ENCODE peak calls at places on chromosomes 13 and 19, in five cellular contexts. One of them, this sample, is unnamed.

GRCh38 chr19:34506026-34506370 is 24.4 kb downstream of the WTIP start:
- DNase-seq in Panc1: no peak
- DNase-seq in lower leg skin: no peak
- DNase-seq in body of pancreas: no peak
- DNase-seq in ovary: no peak
- DNase-seq in this sample: no peak

GRCh38 chr13:26899153-26899552 is 138.6 kb upstream of the GPR12 start:
- DNase-seq in lower leg skin: peak
- DNase-seq in ovary: no peak
- DNase-seq in Panc1: no peak
- DNase-seq in body of pancreas: no peak
- DNase-seq in this sample: no peak

GRCh38 chr19:35120492-35120891 is 4.9 kb downstream of the FXYD3 start:
- DNase-seq in lower leg skin: no peak
- DNase-seq in body of pancreas: peak
- DNase-seq in ovary: no peak
- DNase-seq in Panc1: no peak
- DNase-seq in this sample: no peak

GRCh38 chr19:28422791-28423650 is 789.9 kb downstream of the UQCRFS1 start:
- DNase-seq in lower leg skin: no peak
- DNase-seq in ovary: no peak
- DNase-seq in body of pancreas: no peak
- DNase-seq in Panc1: no peak
- DNase-seq in this sample: no peak

GRCh38 chr19:18287836-18288772 is 6.7 kb upstream of the JUND start:
- DNase-seq in ovary: no peak
- DNase-seq in lower leg skin: no peak
- DNase-seq in body of pancreas: no peak
- DNase-seq in Panc1: no peak
- DNase-seq in this sample: no peak

GRCh38 chr19:20863176-20863575 is 59.9 kb upstream of the ZNF85 start:
- DNase-seq in lower leg skin: no peak
- DNase-seq in Panc1: no peak
- DNase-seq in ovary: no peak
- DNase-seq in body of pancreas: peak
- DNase-seq in this sample: no peak

GRCh38 chr13:62387642-62388041 is 972.0 kb upstream of the PCDH20 start:
- DNase-seq in Panc1: no peak
- DNase-seq in lower leg skin: no peak
- DNase-seq in body of pancreas: no peak
- DNase-seq in ovary: no peak
- DNase-seq in this sample: no peak

GRCh38 chr19:22600690-22601648 is 33.2 kb upstream of the ZNF492 start:
- DNase-seq in lower leg skin: no peak
- DNase-seq in ovary: no peak
- DNase-seq in body of pancreas: no peak
- DNase-seq in Panc1: no peak
- DNase-seq in this sample: no peak

GRCh38 chr19:19582471-19582870 is 36.0 kb downstream of the PBX4 start:
- DNase-seq in ovary: no peak
- DNase-seq in body of pancreas: no peak
- DNase-seq in lower leg skin: no peak
- DNase-seq in Panc1: no peak
- DNase-seq in this sample: no peak

GRCh38 chr13:28401303-28402056 is 93.4 kb downstream of the FLT1 start:
- DNase-seq in body of pancreas: no peak
- DNase-seq in Panc1: no peak
- DNase-seq in lower leg skin: no peak
- DNase-seq in ovary: no peak
- DNase-seq in this sample: peak

GRCh38 chr13:50948576-50948975 is 39.0 kb downstream of the RNASEH2B start:
- DNase-seq in lower leg skin: no peak
- DNase-seq in Panc1: no peak
- DNase-seq in body of pancreas: no peak
- DNase-seq in ovary: no peak
- DNase-seq in this sample: no peak

GRCh38 chr13:49653478-49653877 is 25.2 kb downstream of the ARL11 start:
- DNase-seq in body of pancreas: no peak
- DNase-seq in lower leg skin: no peak
- DNase-seq in ovary: no peak
- DNase-seq in Panc1: no peak
- DNase-seq in this sample: no peak

GRCh38 chr19:17703823-17704463 is 15.3 kb upstream of the MAP1S start:
- DNase-seq in ovary: no peak
- DNase-seq in Panc1: peak
- DNase-seq in lower leg skin: no peak
- DNase-seq in body of pancreas: peak
- DNase-seq in this sample: peak

GRCh38 chr13:98103942-98104880 is 38.7 kb upstream of the FARP1 start:
- DNase-seq in body of pancreas: no peak
- DNase-seq in ovary: no peak
- DNase-seq in lower leg skin: peak
- DNase-seq in Panc1: no peak
- DNase-seq in this sample: no peak

GRCh38 chr13:114100446-114101320 is 31.7 kb downstream of the RASA3 start:
- DNase-seq in body of pancreas: peak
- DNase-seq in Panc1: no peak
- DNase-seq in lower leg skin: peak
- DNase-seq in ovary: peak
- DNase-seq in this sample: no peak

GRCh38 chr13:94269557-94269956 is 209.9 kb downstream of the DCT start:
- DNase-seq in ovary: no peak
- DNase-seq in lower leg skin: no peak
- DNase-seq in body of pancreas: no peak
- DNase-seq in Panc1: no peak
- DNase-seq in this sample: no peak

GRCh38 chr19:35773020-35773809 is 2.1 kb upstream of the ARHGAP33 start:
- DNase-seq in ovary: no peak
- DNase-seq in body of pancreas: no peak
- DNase-seq in Panc1: no peak
- DNase-seq in lower leg skin: no peak
- DNase-seq in this sample: no peak

GRCh38 chr13:27396252-27396846 is 28.1 kb upstream of the GTF3A start:
- DNase-seq in ovary: no peak
- DNase-seq in Panc1: no peak
- DNase-seq in lower leg skin: no peak
- DNase-seq in body of pancreas: no peak
- DNase-seq in this sample: no peak

GRCh38 chr19:51664997-51665396 is 18.4 kb upstream of the SIGLEC14 start:
- DNase-seq in ovary: no peak
- DNase-seq in body of pancreas: no peak
- DNase-seq in lower leg skin: no peak
- DNase-seq in Panc1: no peak
- DNase-seq in this sample: peak

GRCh38 chr19:17686027-17686511 is 2.1 kb downstream of the UNC13A start:
- DNase-seq in Panc1: no peak
- DNase-seq in ovary: no peak
- DNase-seq in lower leg skin: no peak
- DNase-seq in body of pancreas: no peak
- DNase-seq in this sample: peak

GRCh38 chr19:8638078-8638619 is 7.7 kb downstream of the NFILZ start:
- DNase-seq in ovary: no peak
- DNase-seq in lower leg skin: no peak
- DNase-seq in Panc1: peak
- DNase-seq in body of pancreas: peak
- DNase-seq in this sample: peak

GRCh38 chr19:47511128-47511517 is 3.7 kb downstream of the NAPA start:
- DNase-seq in body of pancreas: peak
- DNase-seq in ovary: peak
- DNase-seq in lower leg skin: no peak
- DNase-seq in Panc1: no peak
- DNase-seq in this sample: no peak

GRCh38 chr13:51625555-51626345 is 41.5 kb downstream of the WDFY2 start:
- DNase-seq in body of pancreas: peak
- DNase-seq in Panc1: no peak
- DNase-seq in ovary: no peak
- DNase-seq in lower leg skin: no peak
- DNase-seq in this sample: no peak

GRCh38 chr13:88068975-88069374 is 397.8 kb downstream of the SLITRK5 start:
- DNase-seq in body of pancreas: no peak
- DNase-seq in lower leg skin: no peak
- DNase-seq in Panc1: no peak
- DNase-seq in ovary: no peak
- DNase-seq in this sample: no peak

GRCh38 chr13:27276188-27276587 is 5.6 kb downstream of the RASL11A start:
- DNase-seq in body of pancreas: no peak
- DNase-seq in Panc1: no peak
- DNase-seq in lower leg skin: no peak
- DNase-seq in ovary: no peak
- DNase-seq in this sample: no peak

GRCh38 chr19:33698576-33699435 is 77.1 kb downstream of the CHST8 start:
- DNase-seq in body of pancreas: no peak
- DNase-seq in Panc1: no peak
- DNase-seq in ovary: peak
- DNase-seq in lower leg skin: no peak
- DNase-seq in this sample: no peak

GRCh38 chr13:28493740-28494536 is 990 bp downstream of the FLT1 start:
- DNase-seq in body of pancreas: no peak
- DNase-seq in lower leg skin: no peak
- DNase-seq in ovary: no peak
- DNase-seq in Panc1: no peak
- DNase-seq in this sample: no peak

GRCh38 chr19:7734220-7735203 is 2.6 kb upstream of the CLEC4G start:
- DNase-seq in lower leg skin: no peak
- DNase-seq in Panc1: no peak
- DNase-seq in ovary: peak
- DNase-seq in body of pancreas: no peak
- DNase-seq in this sample: no peak

GRCh38 chr13:98746968-98747367 is 5.5 kb downstream of the SLC15A1 start:
- DNase-seq in body of pancreas: no peak
- DNase-seq in Panc1: no peak
- DNase-seq in lower leg skin: peak
- DNase-seq in ovary: no peak
- DNase-seq in this sample: peak

GRCh38 chr13:73708393-73708985 is 425.7 kb downstream of the KLF12 start:
- DNase-seq in Panc1: peak
- DNase-seq in lower leg skin: no peak
- DNase-seq in body of pancreas: peak
- DNase-seq in ovary: no peak
- DNase-seq in this sample: peak

GRCh38 chr13:35930665-35931631 is 200.2 kb downstream of the DCLK1 start:
- DNase-seq in Panc1: no peak
- DNase-seq in ovary: no peak
- DNase-seq in lower leg skin: no peak
- DNase-seq in body of pancreas: no peak
- DNase-seq in this sample: no peak

DNA sequence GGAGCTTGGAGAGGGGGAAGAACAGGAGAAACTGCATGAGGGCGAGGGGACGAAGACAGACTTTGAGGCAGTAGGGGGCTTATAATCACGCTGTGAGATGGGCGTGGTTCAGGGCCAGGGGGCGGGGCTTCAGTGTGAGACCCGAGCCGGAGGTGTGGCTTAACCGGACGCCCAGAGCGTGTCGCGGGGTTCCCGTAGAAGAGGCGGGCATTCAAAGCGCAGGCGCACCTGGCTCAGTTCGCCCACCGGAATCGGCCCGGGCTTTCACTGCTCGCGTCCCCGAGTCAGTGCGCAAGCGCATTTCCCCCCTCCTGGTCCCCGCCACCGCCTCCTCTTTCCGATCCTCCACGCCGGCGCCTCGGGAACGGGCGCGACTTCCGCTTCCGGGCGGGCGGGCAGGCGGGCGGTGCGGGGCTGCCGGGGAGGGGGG is 225 bp upstream of the ZNF865 start:
- DNase-seq in lower leg skin: peak
- DNase-seq in Panc1: peak
- DNase-seq in body of pancreas: peak
- DNase-seq in ovary: peak
- DNase-seq in this sample: peak
- H3K4me3 ChIP-seq in lower leg skin: peak
- H3K4me3 ChIP-seq in Panc1: peak
- H3K4me3 ChIP-seq in body of pancreas: peak
- H3K4me3 ChIP-seq in ovary: peak
- H3K4me3 ChIP-seq in this sample: peak

GRCh38 chr13:54449922-54450321 is 1421.3 kb downstream of the OLFM4 start:
- DNase-seq in body of pancreas: no peak
- DNase-seq in Panc1: no peak
- DNase-seq in lower leg skin: no peak
- DNase-seq in ovary: no peak
- DNase-seq in this sample: no peak
- TF ChIP-seq CTCF in body of pancreas: no peak
- TF ChIP-seq CTCF in Panc1: no peak
- TF ChIP-seq CTCF in lower leg skin: no peak
- TF ChIP-seq CTCF in ovary: no peak
- TF ChIP-seq CTCF in this sample: no peak

DNA sequence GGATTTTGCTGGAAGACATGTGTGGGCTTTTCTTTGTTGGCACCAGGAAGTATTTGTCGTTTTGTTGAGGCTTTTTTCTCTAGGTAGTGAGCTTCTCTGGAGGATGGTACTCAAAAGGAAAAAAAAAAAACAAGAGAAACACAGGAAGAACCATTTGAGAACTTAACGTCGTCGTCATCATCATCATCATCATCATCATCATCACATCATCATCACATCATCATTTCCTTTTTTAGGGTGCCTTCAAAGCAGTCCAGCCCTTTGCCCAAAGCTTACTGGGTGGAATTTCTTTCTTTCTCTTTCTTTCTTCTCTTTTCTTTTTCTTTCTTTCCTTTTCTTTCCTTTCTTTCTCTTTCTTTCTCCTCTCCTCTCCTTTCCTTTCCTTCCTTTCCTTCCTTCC is 2.2 kb upstream of the AMER2 start:
- DNase-seq in body of pancreas: no peak
- DNase-seq in ovary: no peak
- DNase-seq in lower leg skin: no peak
- DNase-seq in Panc1: no peak
- DNase-seq in this sample: no peak
- H3K4me3 ChIP-seq in body of pancreas: no peak
- H3K4me3 ChIP-seq in ovary: no peak
- H3K4me3 ChIP-seq in lower leg skin: no peak
- H3K4me3 ChIP-seq in Panc1: no peak
- H3K4me3 ChIP-seq in this sample: no peak

DNA sequence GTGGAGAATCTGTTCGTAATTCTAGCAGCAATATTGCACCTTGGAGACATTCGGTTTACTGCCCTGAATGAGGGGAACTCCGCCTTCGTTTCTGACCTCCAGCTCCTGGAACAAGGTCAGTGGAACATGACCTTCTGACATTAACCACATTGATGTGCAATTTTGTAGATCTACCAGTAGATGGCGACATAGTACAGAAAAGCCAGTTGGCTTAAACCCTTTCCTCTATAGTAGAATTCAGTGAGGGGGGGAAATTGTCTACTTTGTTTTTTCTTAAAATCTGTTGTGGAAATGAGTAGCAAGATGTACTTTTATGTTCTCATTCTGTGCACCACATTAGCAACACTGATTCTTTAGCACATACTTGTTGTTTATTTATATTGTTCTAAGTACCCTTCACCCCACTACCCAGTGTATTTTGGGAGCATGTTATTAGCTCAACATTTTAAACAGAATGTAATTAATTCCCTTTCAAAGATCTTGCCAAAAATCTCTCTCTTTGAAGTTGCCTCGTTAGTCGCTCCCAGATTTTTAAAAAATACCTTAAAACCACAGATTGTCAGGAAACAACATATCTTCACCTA is 332.2 kb downstream of the MYO16 start:
- DNase-seq in Panc1: peak
- DNase-seq in lower leg skin: no peak
- DNase-seq in ovary: no peak
- DNase-seq in body of pancreas: no peak
- DNase-seq in this sample: no peak
- TF ChIP-seq CTCF in Panc1: peak
- TF ChIP-seq CTCF in lower leg skin: no peak
- TF ChIP-seq CTCF in ovary: peak
- TF ChIP-seq CTCF in body of pancreas: peak
- TF ChIP-seq CTCF in this sample: peak